ENCODE peak calls at places on chromosomes 4 and X, in ten cellular contexts. One of them, this sample, is unnamed.

GRCh38 chr4:88382621-88383020 is 4.0 kb downstream of the HERC6 start:
- DNase-seq in astrocyte: no peak
- DNase-seq in Peyer's patch: no peak
- DNase-seq in CD4-positive, CD25-positive, alpha-beta regulatory T cell: peak; percentile 75
- DNase-seq in bronchial epithelial cell: peak; percentile 5
- DNase-seq in GM23248: no peak
- DNase-seq in naive thymus-derived CD4-positive, alpha-beta T cell: peak; percentile 43
- DNase-seq in brain microvascular endothelial cell: no peak
- DNase-seq in HepG2: no peak
- DNase-seq in AG04450: no peak
- DNase-seq in this sample: peak; percentile 4

GRCh38 chr4:150318971-150319370 is 240.7 kb downstream of the DCLK2 start:
- DNase-seq in HepG2: no peak
- DNase-seq in bronchial epithelial cell: no peak
- DNase-seq in astrocyte: no peak
- DNase-seq in CD4-positive, CD25-positive, alpha-beta regulatory T cell: no peak
- DNase-seq in AG04450: no peak
- DNase-seq in Peyer's patch: no peak
- DNase-seq in naive thymus-derived CD4-positive, alpha-beta T cell: no peak
- DNase-seq in brain microvascular endothelial cell: no peak
- DNase-seq in GM23248: no peak
- DNase-seq in this sample: no peak

GRCh38 chrX:21806691-21807090 is 32.7 kb upstream of the MBTPS2 start:
- DNase-seq in naive thymus-derived CD4-positive, alpha-beta T cell: no peak
- DNase-seq in HepG2: no peak
- DNase-seq in AG04450: no peak
- DNase-seq in astrocyte: peak; percentile 6
- DNase-seq in CD4-positive, CD25-positive, alpha-beta regulatory T cell: no peak
- DNase-seq in GM23248: peak; percentile 26
- DNase-seq in brain microvascular endothelial cell: no peak
- DNase-seq in Peyer's patch: no peak
- DNase-seq in bronchial epithelial cell: peak; percentile 59
- DNase-seq in this sample: no peak

GRCh38 chr4:28677808-28678207 is 1817.2 kb downstream of the STIM2 start:
- DNase-seq in HepG2: no peak
- DNase-seq in AG04450: no peak
- DNase-seq in brain microvascular endothelial cell: no peak
- DNase-seq in CD4-positive, CD25-positive, alpha-beta regulatory T cell: no peak
- DNase-seq in astrocyte: no peak
- DNase-seq in bronchial epithelial cell: no peak
- DNase-seq in naive thymus-derived CD4-positive, alpha-beta T cell: no peak
- DNase-seq in Peyer's patch: no peak
- DNase-seq in GM23248: no peak
- DNase-seq in this sample: no peak

GRCh38 chr4:34720563-34720962 is 1523.8 kb downstream of the ARAP2 start:
- DNase-seq in CD4-positive, CD25-positive, alpha-beta regulatory T cell: no peak
- DNase-seq in bronchial epithelial cell: peak; percentile 53
- DNase-seq in brain microvascular endothelial cell: no peak
- DNase-seq in GM23248: peak; percentile 60
- DNase-seq in HepG2: peak; percentile 17
- DNase-seq in Peyer's patch: no peak
- DNase-seq in AG04450: no peak
- DNase-seq in astrocyte: peak; percentile 13
- DNase-seq in naive thymus-derived CD4-positive, alpha-beta T cell: no peak
- DNase-seq in this sample: no peak

GRCh38 chr4:39889226-39889625 is 88.5 kb downstream of the PDS5A start:
- DNase-seq in GM23248: no peak
- DNase-seq in bronchial epithelial cell: no peak
- DNase-seq in HepG2: no peak
- DNase-seq in Peyer's patch: no peak
- DNase-seq in naive thymus-derived CD4-positive, alpha-beta T cell: no peak
- DNase-seq in astrocyte: no peak
- DNase-seq in brain microvascular endothelial cell: no peak
- DNase-seq in CD4-positive, CD25-positive, alpha-beta regulatory T cell: no peak
- DNase-seq in AG04450: no peak
- DNase-seq in this sample: no peak

GRCh38 chr4:84804126-84804525 is 162.4 kb downstream of the WDFY3 start:
- DNase-seq in naive thymus-derived CD4-positive, alpha-beta T cell: no peak
- DNase-seq in bronchial epithelial cell: no peak
- DNase-seq in Peyer's patch: no peak
- DNase-seq in GM23248: peak; percentile 63
- DNase-seq in astrocyte: peak; percentile 49
- DNase-seq in HepG2: no peak
- DNase-seq in CD4-positive, CD25-positive, alpha-beta regulatory T cell: no peak
- DNase-seq in AG04450: no peak
- DNase-seq in brain microvascular endothelial cell: peak; percentile 29
- DNase-seq in this sample: no peak

GRCh38 chr4:26206339-26206738 is 114.5 kb upstream of the RBPJ start:
- DNase-seq in AG04450: peak; percentile 76
- DNase-seq in HepG2: no peak
- DNase-seq in bronchial epithelial cell: no peak
- DNase-seq in GM23248: peak; percentile 71
- DNase-seq in Peyer's patch: no peak
- DNase-seq in astrocyte: peak; percentile 93
- DNase-seq in naive thymus-derived CD4-positive, alpha-beta T cell: no peak
- DNase-seq in CD4-positive, CD25-positive, alpha-beta regulatory T cell: no peak
- DNase-seq in brain microvascular endothelial cell: peak; percentile 68
- DNase-seq in this sample: no peak

GRCh38 chr4:128861856-128862518 is 52.5 kb downstream of the JADE1 start:
- DNase-seq in GM23248: no peak
- DNase-seq in CD4-positive, CD25-positive, alpha-beta regulatory T cell: no peak
- DNase-seq in bronchial epithelial cell: no peak
- DNase-seq in astrocyte: no peak
- DNase-seq in naive thymus-derived CD4-positive, alpha-beta T cell: no peak
- DNase-seq in brain microvascular endothelial cell: no peak
- DNase-seq in AG04450: no peak
- DNase-seq in Peyer's patch: no peak
- DNase-seq in HepG2: no peak
- DNase-seq in this sample: peak; percentile 14

GRCh38 chr4:137360701-137361213 is 171.5 kb downstream of the PCDH18 start:
- DNase-seq in GM23248: no peak
- DNase-seq in astrocyte: no peak
- DNase-seq in brain microvascular endothelial cell: no peak
- DNase-seq in CD4-positive, CD25-positive, alpha-beta regulatory T cell: no peak
- DNase-seq in HepG2: no peak
- DNase-seq in AG04450: no peak
- DNase-seq in Peyer's patch: no peak
- DNase-seq in bronchial epithelial cell: peak; percentile 21
- DNase-seq in naive thymus-derived CD4-positive, alpha-beta T cell: no peak
- DNase-seq in this sample: no peak

GRCh38 chr4:17085416-17085815 is 187.0 kb upstream of the LDB2 start:
- DNase-seq in AG04450: no peak
- DNase-seq in CD4-positive, CD25-positive, alpha-beta regulatory T cell: no peak
- DNase-seq in HepG2: no peak
- DNase-seq in naive thymus-derived CD4-positive, alpha-beta T cell: no peak
- DNase-seq in astrocyte: peak; percentile 39
- DNase-seq in Peyer's patch: no peak
- DNase-seq in brain microvascular endothelial cell: no peak
- DNase-seq in bronchial epithelial cell: no peak
- DNase-seq in GM23248: no peak
- DNase-seq in this sample: no peak

GRCh38 chrX:18654873-18655836 is 16.8 kb downstream of the RS1 start:
- DNase-seq in AG04450: no peak
- DNase-seq in Peyer's patch: no peak
- DNase-seq in naive thymus-derived CD4-positive, alpha-beta T cell: no peak
- DNase-seq in CD4-positive, CD25-positive, alpha-beta regulatory T cell: no peak
- DNase-seq in bronchial epithelial cell: no peak
- DNase-seq in GM23248: no peak
- DNase-seq in astrocyte: peak; percentile 28
- DNase-seq in HepG2: peak; percentile 28
- DNase-seq in brain microvascular endothelial cell: no peak
- DNase-seq in this sample: no peak

GRCh38 chrX:31092476-31092875 is 20.6 kb upstream of the FTHL17 start:
- DNase-seq in GM23248: no peak
- DNase-seq in CD4-positive, CD25-positive, alpha-beta regulatory T cell: no peak
- DNase-seq in brain microvascular endothelial cell: no peak
- DNase-seq in bronchial epithelial cell: peak; percentile 32
- DNase-seq in astrocyte: no peak
- DNase-seq in HepG2: no peak
- DNase-seq in naive thymus-derived CD4-positive, alpha-beta T cell: no peak
- DNase-seq in AG04450: no peak
- DNase-seq in Peyer's patch: no peak
- DNase-seq in this sample: no peak

GRCh38 chr4:170589597-170590191 is 499.9 kb upstream of the AADAT start:
- DNase-seq in GM23248: peak; percentile 26
- DNase-seq in bronchial epithelial cell: peak; percentile 57
- DNase-seq in astrocyte: peak; percentile 1
- DNase-seq in CD4-positive, CD25-positive, alpha-beta regulatory T cell: no peak
- DNase-seq in Peyer's patch: no peak
- DNase-seq in AG04450: no peak
- DNase-seq in HepG2: peak; percentile 36
- DNase-seq in brain microvascular endothelial cell: peak; percentile 6
- DNase-seq in naive thymus-derived CD4-positive, alpha-beta T cell: no peak
- DNase-seq in this sample: no peak

GRCh38 chrX:115559672-115560071 is 1.3 kb upstream of the PLS3 start:
- DNase-seq in GM23248: no peak
- DNase-seq in Peyer's patch: no peak
- DNase-seq in brain microvascular endothelial cell: no peak
- DNase-seq in AG04450: no peak
- DNase-seq in astrocyte: no peak
- DNase-seq in naive thymus-derived CD4-positive, alpha-beta T cell: no peak
- DNase-seq in bronchial epithelial cell: no peak
- DNase-seq in CD4-positive, CD25-positive, alpha-beta regulatory T cell: no peak
- DNase-seq in HepG2: peak; percentile 70
- DNase-seq in this sample: no peak

DNA sequence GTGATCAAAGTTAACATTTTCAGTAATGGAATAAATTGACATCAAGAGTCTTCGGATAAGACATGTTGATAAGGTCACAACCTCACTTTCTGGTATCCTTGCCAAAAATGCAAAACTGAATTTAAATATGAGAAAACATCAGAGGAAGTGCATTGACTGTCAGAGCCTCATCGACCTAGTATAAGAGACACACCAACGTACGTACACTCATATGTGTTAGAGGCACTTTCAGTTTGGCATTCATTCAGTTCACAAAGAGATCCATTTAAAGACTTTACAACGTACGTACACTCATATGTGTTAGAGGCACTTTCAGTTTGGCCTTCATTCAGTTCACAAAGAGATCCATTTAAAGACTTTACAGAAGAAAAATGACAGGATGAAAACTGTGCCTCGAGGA is 280.3 kb downstream of the INPP4B start:
- DNase-seq in brain microvascular endothelial cell: no peak
- DNase-seq in Peyer's patch: no peak
- DNase-seq in naive thymus-derived CD4-positive, alpha-beta T cell: no peak
- DNase-seq in HepG2: no peak
- DNase-seq in bronchial epithelial cell: peak; percentile 21
- DNase-seq in CD4-positive, CD25-positive, alpha-beta regulatory T cell: peak; percentile 73
- DNase-seq in AG04450: no peak
- DNase-seq in astrocyte: no peak
- DNase-seq in GM23248: no peak
- DNase-seq in this sample: no peak
- H3K4me3 ChIP-seq in brain microvascular endothelial cell: no peak overlapping the region
- H3K4me3 ChIP-seq in Peyer's patch: no peak overlapping the region
- H3K4me3 ChIP-seq in naive thymus-derived CD4-positive, alpha-beta T cell: peak overlapping the region; percentile 59
- H3K4me3 ChIP-seq in HepG2: no peak overlapping the region
- H3K4me3 ChIP-seq in bronchial epithelial cell: no peak overlapping the region
- H3K4me3 ChIP-seq in CD4-positive, CD25-positive, alpha-beta regulatory T cell: peak overlapping the region; percentile 91
- H3K4me3 ChIP-seq in AG04450: no peak overlapping the region
- H3K4me3 ChIP-seq in astrocyte: no peak overlapping the region
- H3K4me3 ChIP-seq in GM23248: no peak overlapping the region
- H3K4me3 ChIP-seq in this sample: peak overlapping the region; percentile 57

GRCh38 chrX:619451-619811 is 11.2 kb upstream of the SHOX start:
- DNase-seq in Peyer's patch: no peak
- DNase-seq in HepG2: no peak
- DNase-seq in naive thymus-derived CD4-positive, alpha-beta T cell: no peak
- DNase-seq in GM23248: no peak
- DNase-seq in brain microvascular endothelial cell: no peak
- DNase-seq in astrocyte: no peak
- DNase-seq in AG04450: no peak
- DNase-seq in CD4-positive, CD25-positive, alpha-beta regulatory T cell: no peak
- DNase-seq in bronchial epithelial cell: no peak
- DNase-seq in this sample: no peak
- H3K27me3 ChIP-seq in Peyer's patch: no peaks in the 10 kb centered on the region
- H3K27me3 ChIP-seq in HepG2: no peaks in the 10 kb centered on the region
- H3K27me3 ChIP-seq in naive thymus-derived CD4-positive, alpha-beta T cell: no peaks in the 10 kb centered on the region
- H3K27me3 ChIP-seq in GM23248: no peaks in the 10 kb centered on the region
- H3K27me3 ChIP-seq in brain microvascular endothelial cell: peaks cover 9% of the 10 kb centered on the region
- H3K27me3 ChIP-seq in astrocyte: no peaks in the 10 kb centered on the region
- H3K27me3 ChIP-seq in AG04450: no peaks in the 10 kb centered on the region
- H3K27me3 ChIP-seq in CD4-positive, CD25-positive, alpha-beta regulatory T cell: no peaks in the 10 kb centered on the region
- H3K27me3 ChIP-seq in bronchial epithelial cell: no peaks in the 10 kb centered on the region
- H3K27me3 ChIP-seq in this sample: no peaks in the 10 kb centered on the region

GRCh38 chrX:103794117-103794516 is 17.5 kb downstream of the PLP1 start:
- DNase-seq in naive thymus-derived CD4-positive, alpha-beta T cell: no peak
- DNase-seq in GM23248: peak; percentile 20
- DNase-seq in CD4-positive, CD25-positive, alpha-beta regulatory T cell: no peak
- DNase-seq in AG04450: no peak
- DNase-seq in Peyer's patch: no peak
- DNase-seq in brain microvascular endothelial cell: peak; percentile 11
- DNase-seq in HepG2: no peak
- DNase-seq in bronchial epithelial cell: no peak
- DNase-seq in astrocyte: peak; percentile 9
- DNase-seq in this sample: no peak

GRCh38 chrX:103791826-103792458 is 15.3 kb downstream of the PLP1 start:
- DNase-seq in Peyer's patch: no peak
- DNase-seq in GM23248: peak; percentile 26
- DNase-seq in bronchial epithelial cell: no peak
- DNase-seq in naive thymus-derived CD4-positive, alpha-beta T cell: no peak
- DNase-seq in astrocyte: peak; percentile 23
- DNase-seq in CD4-positive, CD25-positive, alpha-beta regulatory T cell: no peak
- DNase-seq in HepG2: no peak
- DNase-seq in brain microvascular endothelial cell: peak; percentile 8
- DNase-seq in AG04450: no peak
- DNase-seq in this sample: no peak

GRCh38 chrX:103791233-103791632 is 14.6 kb downstream of the PLP1 start:
- DNase-seq in AG04450: no peak
- DNase-seq in naive thymus-derived CD4-positive, alpha-beta T cell: no peak
- DNase-seq in GM23248: peak; percentile 17
- DNase-seq in astrocyte: no peak
- DNase-seq in brain microvascular endothelial cell: peak; percentile 21
- DNase-seq in CD4-positive, CD25-positive, alpha-beta regulatory T cell: no peak
- DNase-seq in bronchial epithelial cell: no peak
- DNase-seq in HepG2: no peak
- DNase-seq in Peyer's patch: no peak
- DNase-seq in this sample: no peak

GRCh38 chrX:103793541-103793932 is 16.9 kb downstream of the PLP1 start:
- DNase-seq in AG04450: no peak
- DNase-seq in brain microvascular endothelial cell: no peak
- DNase-seq in GM23248: peak; percentile 20
- DNase-seq in bronchial epithelial cell: no peak
- DNase-seq in Peyer's patch: no peak
- DNase-seq in astrocyte: peak; percentile 15
- DNase-seq in naive thymus-derived CD4-positive, alpha-beta T cell: no peak
- DNase-seq in HepG2: no peak
- DNase-seq in CD4-positive, CD25-positive, alpha-beta regulatory T cell: no peak
- DNase-seq in this sample: no peak

GRCh38 chrX:103792916-103793540 is 16.4 kb downstream of the PLP1 start:
- DNase-seq in brain microvascular endothelial cell: peak; percentile 42
- DNase-seq in Peyer's patch: no peak
- DNase-seq in GM23248: peak; percentile 80
- DNase-seq in astrocyte: peak; percentile 67
- DNase-seq in bronchial epithelial cell: peak; percentile 63
- DNase-seq in naive thymus-derived CD4-positive, alpha-beta T cell: no peak
- DNase-seq in AG04450: peak; percentile 21
- DNase-seq in HepG2: no peak
- DNase-seq in CD4-positive, CD25-positive, alpha-beta regulatory T cell: no peak
- DNase-seq in this sample: no peak
- H3K4me3 ChIP-seq in brain microvascular endothelial cell: peak overlapping the region; percentile 10
- H3K4me3 ChIP-seq in Peyer's patch: no peak overlapping the region
- H3K4me3 ChIP-seq in GM23248: peak overlapping the region; percentile 62
- H3K4me3 ChIP-seq in astrocyte: peak overlapping the region; percentile 26
- H3K4me3 ChIP-seq in bronchial epithelial cell: no peak overlapping the region
- H3K4me3 ChIP-seq in naive thymus-derived CD4-positive, alpha-beta T cell: no peak overlapping the region
- H3K4me3 ChIP-seq in AG04450: peak overlapping the region; percentile 31
- H3K4me3 ChIP-seq in HepG2: no peak overlapping the region
- H3K4me3 ChIP-seq in CD4-positive, CD25-positive, alpha-beta regulatory T cell: no peak overlapping the region
- H3K4me3 ChIP-seq in this sample: no peak overlapping the region

GRCh38 chrX:15882704-15883539 is 28.3 kb upstream of the AP1S2 start:
- DNase-seq in AG04450: no peak
- DNase-seq in naive thymus-derived CD4-positive, alpha-beta T cell: no peak
- DNase-seq in HepG2: no peak
- DNase-seq in GM23248: peak; percentile 11
- DNase-seq in CD4-positive, CD25-positive, alpha-beta regulatory T cell: no peak
- DNase-seq in astrocyte: peak; percentile 36
- DNase-seq in Peyer's patch: no peak
- DNase-seq in bronchial epithelial cell: peak; percentile 4
- DNase-seq in brain microvascular endothelial cell: peak; percentile 29
- DNase-seq in this sample: no peak
- H3K27me3 ChIP-seq in AG04450: no peaks in the 10 kb centered on the region
- H3K27me3 ChIP-seq in naive thymus-derived CD4-positive, alpha-beta T cell: no peaks in the 10 kb centered on the region
- H3K27me3 ChIP-seq in HepG2: no peaks in the 10 kb centered on the region
- H3K27me3 ChIP-seq in GM23248: no peaks in the 10 kb centered on the region
- H3K27me3 ChIP-seq in CD4-positive, CD25-positive, alpha-beta regulatory T cell: no peaks in the 10 kb centered on the region
- H3K27me3 ChIP-seq in astrocyte: no peaks in the 10 kb centered on the region
- H3K27me3 ChIP-seq in Peyer's patch: no peaks in the 10 kb centered on the region
- H3K27me3 ChIP-seq in bronchial epithelial cell: no peaks in the 10 kb centered on the region
- H3K27me3 ChIP-seq in brain microvascular endothelial cell: no peaks in the 10 kb centered on the region
- H3K27me3 ChIP-seq in this sample: no peaks in the 10 kb centered on the region